ENCODE peak calls at places on chromosomes 7 and 10, in seven cellular contexts. R is mammary epithelial cell; M is stimulated activated CD4-positive, alpha-beta T cell treated with anti-CD3 and anti-CD28 coated beads, Interleukin-2, amount 100 ng/mL, for 48 hours; H is CD4-positive, alpha-beta T cell; S is effector CD8-positive, alpha-beta T cell; O is cardiac fibroblast; I is RWPE1. G is an unnamed sample.

GRCh38 chr7:100705341-100705752 is 574 bp upstream of the POP7 start:
- DNase-seq in R (no peak), M (peak; percentile 83), H (peak; percentile 63), S (peak; percentile 65), O (peak; percentile 75), I (peak; percentile 74), G (peak; percentile 36)

GRCh38 chr10:127193125-127193524 is 3.3 kb downstream of the INSYN2A start:
- DNase-seq in R (no peak), M (no peak), H (no peak), S (no peak), O (no peak), I (no peak), G (peak; percentile 84)

GRCh38 chr7:7772385-7772784 is 54.0 kb upstream of the RPA3 start:
- DNase-seq in R (peak; percentile 96), M (peak; percentile 10), H (no peak), S (no peak), O (no peak), I (peak; percentile 77), G (peak; percentile 41)

GRCh38 chr7:147088916-147089315 is 972.3 kb downstream of the CNTNAP2 start:
- DNase-seq in R (no peak), M (no peak), H (no peak), S (no peak), O (no peak), I (no peak), G (no peak)

GRCh38 chr10:48496105-48496830 is 108.6 kb downstream of the ARHGAP22 start:
- DNase-seq in R (no peak), M (no peak), H (no peak), S (no peak), O (no peak), I (no peak), G (no peak)

GRCh38 chr7:39504963-39505362 is 61.2 kb upstream of the YAE1 start:
- DNase-seq in R (peak; percentile 53), M (no peak), H (no peak), S (no peak), O (peak; percentile 15), I (peak; percentile 30), G (peak; percentile 64)

GRCh38 chr10:35910234-35910633 is 268.1 kb upstream of the FZD8 start:
- DNase-seq in R (peak; percentile 92), M (no peak), H (no peak), S (no peak), O (peak; percentile 25), I (peak; percentile 63), G (peak; percentile 88)

GRCh38 chr10:101774589-101775272 is 1.2 kb downstream of the FGF8 start:
- DNase-seq in R (no peak), M (no peak), H (no peak), S (no peak), O (no peak), I (no peak), G (no peak)

GRCh38 chr10:44292390-44293002 is 92.4 kb downstream of the CXCL12 start:
- DNase-seq in R (no peak), M (no peak), H (no peak), S (no peak), O (no peak), I (no peak), G (no peak)

GRCh38 chr10:63614371-63614891 is 93.2 kb downstream of the REEP3 start:
- DNase-seq in R (peak; percentile 66), M (no peak), H (no peak), S (no peak), O (peak; percentile 33), I (no peak), G (peak; percentile 52)

GRCh38 chr7:107564553-107565298 is 955 bp downstream of the DUS4L start:
- DNase-seq in R (peak; percentile 93), M (no peak), H (no peak), S (no peak), O (peak; percentile 62), I (peak; percentile 77), G (peak; percentile 82)

GRCh38 chr10:50260791-50261281 is 9.5 kb upstream of the ASAH2 start:
- DNase-seq in R (peak; percentile 27), M (peak; percentile 5), H (no peak), S (no peak), O (no peak), I (no peak), G (peak; percentile 57)

GRCh38 chr7:155644178-155644970 is at the start of gene RBM33:
- DNase-seq in R (peak; percentile 87), M (peak; percentile 75), H (peak; percentile 53), S (peak; percentile 74), O (peak; percentile 86), I (peak; percentile 69), G (peak; percentile 82)

GRCh38 chr10:46550076-46550790 is 6.2 kb downstream of the GPRIN2 start:
- DNase-seq in R (no peak), M (no peak), H (no peak), S (no peak), O (no peak), I (no peak), G (no peak)

GRCh38 chr10:17984056-17984455 is 32.3 kb downstream of the SLC39A12 start:
- DNase-seq in R (peak; percentile 69), M (no peak), H (no peak), S (no peak), O (peak; percentile 29), I (no peak), G (peak; percentile 77)

GRCh38 chr10:45418417-45418858 is 44.4 kb downstream of the ALOX5 start:
- DNase-seq in R (no peak), M (no peak), H (no peak), S (no peak), O (no peak), I (no peak), G (no peak)